ENCODE peak calls at places on chromosomes 6 and 20, in seven cellular contexts. E is vagina, W is A673, T is HepG2, J is Peyer's patch, Z is osteoblast, B is A549. G is an unnamed sample.

GRCh38 chr6:65231616-65232015 is 475.4 kb downstream of the EYS start:
- DNase-seq in Z (no peak), B (no peak), J (no peak), W (no peak), E (no peak), T (no peak), G (no peak)

GRCh38 chr6:132063738-132064137 is 112.6 kb upstream of the CCN2 start:
- DNase-seq in B (peak; percentile 73), J (no peak), Z (peak; percentile 48), T (peak; percentile 55), W (no peak), E (no peak), G (no peak)

GRCh38 chr6:130115036-130115435 is 96.7 kb downstream of the L3MBTL3 start:
- DNase-seq in B (no peak), T (no peak), J (no peak), E (no peak), W (no peak), Z (no peak), G (no peak)

GRCh38 chr6:28281288-28282064 is at the start of gene PGBD1:
- DNase-seq in T (peak; percentile 67), B (peak; percentile 83), Z (peak; percentile 92), E (no peak), J (peak; percentile 72), W (peak; percentile 89), G (peak; percentile 96)

GRCh38 chr6:43846556-43846955 is 76.5 kb downstream of the VEGFA start:
- DNase-seq in J (no peak), T (no peak), E (no peak), W (no peak), B (no peak), Z (no peak), G (no peak)

GRCh38 chr6:92274588-92274987 is 1144.8 kb downstream of the EPHA7 start:
- DNase-seq in W (no peak), Z (no peak), T (no peak), J (no peak), E (no peak), B (no peak), G (no peak)

GRCh38 chr20:3010985-3011723 is 32.3 kb upstream of the GNRH2 start:
- DNase-seq in Z (peak; percentile 88), W (no peak), T (no peak), E (no peak), J (no peak), B (no peak), G (no peak)

GRCh38 chr6:169844946-169845345 is 93.5 kb downstream of the ERMARD start:
- DNase-seq in B (no peak), E (no peak), Z (peak; percentile 13), J (peak; percentile 37), T (no peak), W (no peak), G (no peak)

GRCh38 chr6:52231411-52232127 is 12.7 kb downstream of the IL17F start:
- DNase-seq in T (no peak), J (no peak), Z (no peak), B (no peak), E (no peak), W (no peak), G (no peak)

GRCh38 chr6:7424967-7425807 is 35.6 kb downstream of the RIOK1 start:
- DNase-seq in W (peak; percentile 48), B (peak; percentile 56), E (no peak), J (no peak), T (peak; percentile 79), Z (peak; percentile 94), G (no peak)

GRCh38 chr6:7424058-7424457 is 34.5 kb downstream of the RIOK1 start:
- DNase-seq in Z (no peak), B (no peak), T (no peak), W (no peak), J (no peak), E (no peak), G (no peak)

GRCh38 chr6:7431241-7431593 is 41.6 kb downstream of the RIOK1 start:
- DNase-seq in Z (no peak), B (no peak), E (no peak), W (no peak), T (no peak), J (no peak), G (no peak)

GRCh38 chr6:7425808-7426190 is 36.2 kb downstream of the RIOK1 start:
- DNase-seq in B (no peak), Z (no peak), T (no peak), E (no peak), J (no peak), W (no peak), G (no peak)

GRCh38 chr6:7426447-7427169 is 37.0 kb downstream of the RIOK1 start:
- DNase-seq in T (peak; percentile 83), E (no peak), W (no peak), Z (no peak), J (no peak), B (no peak), G (no peak)
- H3K27ac ChIP-seq in T (peak overlapping the region; percentile 50), E (no peak overlapping the region), W (no peak overlapping the region), Z (no peak overlapping the region), J (no peak overlapping the region), B (no peak overlapping the region), G (no peak overlapping the region)

GRCh38 chr20:45945678-45946148 is 11.2 kb downstream of the PCIF1 start:
- DNase-seq in E (no peak), T (no peak), B (no peak), J (no peak), W (peak; percentile 48), Z (peak; percentile 51), G (no peak)

GRCh38 chr20:45944151-45944964 is 9.9 kb downstream of the PCIF1 start:
- DNase-seq in W (no peak), B (peak; percentile 55), Z (peak; percentile 89), T (no peak), J (no peak), E (no peak), G (no peak)

GRCh38 chr20:45946149-45946970 is 11.9 kb downstream of the PCIF1 start:
- DNase-seq in B (no peak), W (no peak), T (peak; percentile 97), E (no peak), J (peak; percentile 77), Z (peak; percentile 92), G (no peak)

GRCh38 chr20:45944965-45945677 is 10.6 kb downstream of the PCIF1 start:
- DNase-seq in Z (peak; percentile 58), W (no peak), J (no peak), T (no peak), B (no peak), E (no peak), G (no peak)

DNA sequence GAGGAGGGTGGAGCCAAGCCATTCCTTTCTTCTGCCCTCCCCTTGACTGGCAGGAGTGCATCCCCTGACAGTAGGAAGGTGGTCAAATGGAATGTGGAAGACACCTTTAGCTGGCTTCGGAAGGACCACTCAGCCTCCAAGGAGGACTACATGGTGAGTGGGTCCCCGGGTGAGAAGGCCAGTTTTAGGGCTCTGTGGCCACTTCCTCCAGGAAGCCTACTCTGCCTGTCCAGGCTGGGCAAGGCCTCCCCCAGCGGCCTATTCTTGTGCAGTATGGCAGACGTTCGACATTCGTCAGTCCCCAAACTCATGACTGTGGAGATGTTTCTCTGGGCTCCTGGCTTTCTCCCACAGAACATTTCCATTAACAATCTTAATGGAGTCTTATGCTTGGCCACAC is 9.1 kb downstream of the PCIF1 start:
- DNase-seq in W (no peak), J (no peak), Z (no peak), B (no peak), T (no peak), E (no peak), G (no peak)
- H3K27ac ChIP-seq in W (no peak overlapping the region), J (no peak overlapping the region), Z (no peak overlapping the region), B (peak overlapping the region; percentile 78), T (no peak overlapping the region), E (no peak overlapping the region), G (no peak overlapping the region)

DNA sequence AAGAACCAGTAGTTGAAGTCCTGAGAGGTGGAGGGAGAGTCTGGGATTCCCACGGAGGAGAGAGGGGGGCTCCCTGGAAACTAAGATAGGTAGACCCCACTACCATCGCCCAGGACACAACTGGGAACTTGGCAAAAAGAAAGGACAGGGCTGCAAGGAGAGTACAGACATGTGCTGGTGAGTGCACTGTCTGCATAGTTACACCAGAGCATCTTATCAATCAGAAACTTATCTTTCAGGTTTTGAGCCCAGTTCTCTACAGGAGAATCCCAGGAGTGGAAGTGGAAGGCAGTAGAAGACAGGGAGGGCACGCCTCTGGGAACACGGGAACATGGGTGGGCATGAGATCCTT is 12.2 kb downstream of the NFKBIL1 start:
- DNase-seq in Z (peak; percentile 67), J (no peak), E (no peak), T (no peak), B (no peak), W (no peak), G (no peak)
- H3K27ac ChIP-seq in Z (peak overlapping the region; percentile 64), J (peak overlapping the region; percentile 60), E (peak overlapping the region; percentile 18), T (no peak overlapping the region), B (peak overlapping the region; percentile 74), W (no peak overlapping the region), G (no peak overlapping the region)

DNA sequence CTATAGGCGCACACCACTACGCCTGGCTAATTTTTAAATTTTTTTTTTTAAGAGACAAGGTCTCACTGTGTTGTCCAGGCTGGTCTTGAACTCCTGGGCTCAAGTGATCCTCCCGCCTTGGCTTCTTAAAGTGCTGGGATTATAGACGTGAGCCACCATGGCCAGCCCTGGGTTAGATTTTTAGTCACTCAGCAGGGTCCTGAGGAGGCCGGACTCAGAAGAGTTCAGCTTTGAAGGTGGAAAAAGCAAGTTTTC is 44.2 kb downstream of the FGD2 start:
- DNase-seq in T (no peak), Z (no peak), E (no peak), W (no peak), B (no peak), J (no peak), G (no peak)
- H3K27ac ChIP-seq in T (no peak overlapping the region), Z (no peak overlapping the region), E (peak overlapping the region; percentile 77), W (no peak overlapping the region), B (no peak overlapping the region), J (peak overlapping the region; percentile 57), G (no peak overlapping the region)

DNA sequence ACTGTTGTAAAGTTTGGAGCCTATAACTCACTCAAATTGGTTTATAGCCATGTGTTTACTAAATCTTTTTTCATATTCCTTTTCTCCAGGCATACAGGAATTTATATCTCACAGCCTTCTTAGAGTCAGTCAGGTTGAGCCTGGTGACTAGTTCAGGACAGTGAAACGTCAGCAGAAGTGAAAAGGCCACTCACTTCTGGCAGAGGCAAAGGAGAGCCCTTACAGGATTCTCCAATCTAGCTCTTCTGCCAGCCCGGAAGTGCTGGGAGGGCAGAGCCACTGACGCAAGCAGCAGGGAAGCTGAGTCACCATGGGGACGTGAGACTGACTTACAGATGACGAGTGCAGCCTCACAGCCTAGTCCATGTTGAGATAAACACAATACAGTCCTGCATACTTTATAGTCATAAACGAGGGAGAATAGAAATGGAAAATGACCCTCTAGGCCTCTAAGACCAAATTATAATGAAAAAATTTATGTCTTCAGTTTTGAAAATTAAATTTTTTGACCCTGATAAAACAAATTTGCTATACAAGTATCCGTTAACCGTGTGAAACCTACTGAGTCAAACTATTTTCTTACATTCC is 1.3 kb downstream of the PXT1 start:
- DNase-seq in T (peak; percentile 94), B (peak; percentile 99), Z (peak; percentile 99), W (peak; percentile 97), E (peak; percentile 99), J (peak; percentile 97), G (peak; percentile 95)
- H3K27ac ChIP-seq in T (peak overlapping the region; percentile 94), B (peak overlapping the region; percentile 99), Z (peak overlapping the region; percentile 97), W (peak overlapping the region; percentile 95), E (peak overlapping the region; percentile 99), J (peak overlapping the region; percentile 98), G (peak overlapping the region; percentile 25)

GRCh38 chr6:42009844-42010184 is 40.5 kb upstream of the TAF8 start:
- DNase-seq in J (no peak), Z (no peak), T (no peak), W (no peak), E (no peak), B (no peak), G (no peak)
- H3K27ac ChIP-seq in J (no peak overlapping the region), Z (no peak overlapping the region), T (no peak overlapping the region), W (no peak overlapping the region), E (no peak overlapping the region), B (peak overlapping the region; percentile 63), G (peak overlapping the region; percentile 59)

G was measured in WERI-Rb-1.